ENCODE peak calls at places on chromosomes 2 and 18, in four cellular contexts. Q, K, M and Y are unnamed samples.

GRCh38 chr18:76364282-76365259 is 130.5 kb downstream of the ZNF516 start:
- DNase-seq in K (no peak), M (no peak), Q (no peak), Y (no peak)

GRCh38 chr2:127694986-127695385 is 6.3 kb upstream of the SFT2D3 start:
- DNase-seq in Q (no peak), K (no peak), M (no peak), Y (no peak)

GRCh38 chr2:33216508-33217182 is 259.8 kb upstream of the RASGRP3 start:
- DNase-seq in M (peak), Q (no peak), K (no peak), Y (no peak)

GRCh38 chr2:71605781-71606241 is 152.4 kb downstream of the DYSF start:
- DNase-seq in M (peak), Q (no peak), K (no peak), Y (peak)

GRCh38 chr2:28610583-28611201 is 114.8 kb downstream of the PLB1 start:
- DNase-seq in K (peak), M (peak), Q (no peak), Y (no peak)

GRCh38 chr2:179252439-179252838 is 12.2 kb downstream of the SESTD1 start:
- DNase-seq in Q (no peak), K (no peak), M (no peak), Y (no peak)

GRCh38 chr2:20168048-20168726 is 56.7 kb downstream of the SDC1 start:
- DNase-seq in Q (no peak), M (no peak), K (no peak), Y (no peak)

GRCh38 chr18:35444636-35445035 is 53.1 kb downstream of the INO80C start:
- DNase-seq in M (no peak), K (no peak), Q (no peak), Y (no peak)

GRCh38 chr2:6909431-6910385 is 7.5 kb upstream of the RNF144A start:
- DNase-seq in Q (peak), K (no peak), M (no peak), Y (no peak)

GRCh38 chr2:238854699-238855111 is 6.8 kb downstream of the TWIST2 start:
- DNase-seq in K (no peak), M (no peak), Q (no peak), Y (no peak)

GRCh38 chr2:68646303-68646702 is 2.9 kb downstream of the PROKR1 start:
- DNase-seq in K (peak), M (no peak), Q (no peak), Y (no peak)

GRCh38 chr2:23404426-23404825 is 19.4 kb downstream of the KLHL29 start:
- DNase-seq in M (no peak), Q (peak), K (peak), Y (no peak)

GRCh38 chr2:241952816-241953215 is 83.3 kb downstream of the RTP5 start:
- DNase-seq in M (no peak), Q (no peak), K (no peak), Y (no peak)

GRCh38 chr2:216408426-216409315 is 3.6 kb upstream of the SMARCAL1 start:
- DNase-seq in M (no peak), Q (no peak), K (peak), Y (peak)

GRCh38 chr2:46610014-46610413 is 130.6 kb downstream of the TMEM247 start:
- DNase-seq in M (no peak), K (no peak), Q (no peak), Y (no peak)

GRCh38 chr2:120358734-120359465 is 13.0 kb downstream of the INHBB start:
- DNase-seq in Q (no peak), K (no peak), M (no peak), Y (peak)

GRCh38 chr2:190802810-190803209 is 77.8 kb upstream of the GLS start:
- DNase-seq in K (no peak), M (no peak), Q (no peak), Y (no peak)

GRCh38 chr2:142175917-142176316 is 45.1 kb upstream of the LRP1B start:
- DNase-seq in Q (no peak), M (no peak), K (no peak), Y (no peak)